ENCODE peak calls at places on chromosomes 13 and 19, in six cellular contexts. One of them, this sample, is unnamed.

GRCh38 chr19:55546822-55547614 is 1.7 kb upstream of the SBK3 start:
- DNase-seq in AG04450: peak
- DNase-seq in astrocyte: peak
- DNase-seq in lower lobe of right lung: peak
- DNase-seq in GM23338: peak
- DNase-seq in dorsolateral prefrontal cortex: peak
- DNase-seq in this sample: peak

GRCh38 chr13:41960195-41960699 is 662 bp downstream of the VWA8 start:
- DNase-seq in lower lobe of right lung: no peak
- DNase-seq in astrocyte: peak
- DNase-seq in GM23338: peak
- DNase-seq in dorsolateral prefrontal cortex: no peak
- DNase-seq in AG04450: no peak
- DNase-seq in this sample: peak

GRCh38 chr13:99677388-99677951 is 176.2 kb downstream of the TM9SF2 start:
- DNase-seq in lower lobe of right lung: no peak
- DNase-seq in dorsolateral prefrontal cortex: no peak
- DNase-seq in GM23338: no peak
- DNase-seq in AG04450: no peak
- DNase-seq in astrocyte: no peak
- DNase-seq in this sample: no peak

GRCh38 chr19:35731779-35732405 is 10.4 kb downstream of the IGFLR1 start:
- DNase-seq in AG04450: no peak
- DNase-seq in GM23338: no peak
- DNase-seq in astrocyte: no peak
- DNase-seq in lower lobe of right lung: no peak
- DNase-seq in dorsolateral prefrontal cortex: no peak
- DNase-seq in this sample: peak

GRCh38 chr13:41458939-41459753 is 1.8 kb downstream of the RGCC start:
- DNase-seq in dorsolateral prefrontal cortex: no peak
- DNase-seq in GM23338: peak
- DNase-seq in AG04450: no peak
- DNase-seq in astrocyte: no peak
- DNase-seq in lower lobe of right lung: peak
- DNase-seq in this sample: peak

GRCh38 chr19:53660584-53660983 is 28.8 kb downstream of the DPRX start:
- DNase-seq in AG04450: no peak
- DNase-seq in astrocyte: no peak
- DNase-seq in lower lobe of right lung: no peak
- DNase-seq in dorsolateral prefrontal cortex: no peak
- DNase-seq in GM23338: no peak
- DNase-seq in this sample: no peak

GRCh38 chr19:54180691-54181091 is 7.7 kb upstream of the TMC4 start:
- DNase-seq in lower lobe of right lung: peak
- DNase-seq in dorsolateral prefrontal cortex: no peak
- DNase-seq in AG04450: no peak
- DNase-seq in GM23338: no peak
- DNase-seq in astrocyte: no peak
- DNase-seq in this sample: no peak

GRCh38 chr19:14089412-14089661 is 1.2 kb downstream of the SAMD1 start:
- DNase-seq in dorsolateral prefrontal cortex: no peak
- DNase-seq in GM23338: peak
- DNase-seq in lower lobe of right lung: no peak
- DNase-seq in astrocyte: peak
- DNase-seq in AG04450: no peak
- DNase-seq in this sample: no peak

GRCh38 chr19:10289167-10289835 is 451 bp upstream of the ICAM5 start:
- DNase-seq in astrocyte: no peak
- DNase-seq in AG04450: no peak
- DNase-seq in GM23338: peak
- DNase-seq in lower lobe of right lung: peak
- DNase-seq in dorsolateral prefrontal cortex: peak
- DNase-seq in this sample: peak

GRCh38 chr13:24500977-24501376 is 11.6 kb downstream of the PARP4 start:
- DNase-seq in dorsolateral prefrontal cortex: no peak
- DNase-seq in AG04450: no peak
- DNase-seq in lower lobe of right lung: no peak
- DNase-seq in GM23338: no peak
- DNase-seq in astrocyte: peak
- DNase-seq in this sample: no peak

GRCh38 chr19:49988433-49988832 is 27.5 kb upstream of the SIGLEC11 start:
- DNase-seq in astrocyte: peak
- DNase-seq in AG04450: peak
- DNase-seq in GM23338: no peak
- DNase-seq in lower lobe of right lung: no peak
- DNase-seq in dorsolateral prefrontal cortex: peak
- DNase-seq in this sample: no peak

GRCh38 chr13:73913043-73913740 is 221.0 kb downstream of the KLF12 start:
- DNase-seq in AG04450: no peak
- DNase-seq in GM23338: no peak
- DNase-seq in lower lobe of right lung: no peak
- DNase-seq in astrocyte: peak
- DNase-seq in dorsolateral prefrontal cortex: no peak
- DNase-seq in this sample: no peak

GRCh38 chr13:91369432-91369831 is 21.9 kb downstream of the MIR17HG start:
- DNase-seq in lower lobe of right lung: no peak
- DNase-seq in AG04450: no peak
- DNase-seq in GM23338: no peak
- DNase-seq in astrocyte: peak
- DNase-seq in dorsolateral prefrontal cortex: no peak
- DNase-seq in this sample: no peak

GRCh38 chr13:98452851-98453250 is 124.1 kb downstream of the STK24 start:
- DNase-seq in GM23338: no peak
- DNase-seq in lower lobe of right lung: no peak
- DNase-seq in astrocyte: no peak
- DNase-seq in AG04450: no peak
- DNase-seq in dorsolateral prefrontal cortex: no peak
- DNase-seq in this sample: no peak

GRCh38 chr13:98450495-98451167 is 126.3 kb downstream of the STK24 start:
- DNase-seq in dorsolateral prefrontal cortex: peak
- DNase-seq in lower lobe of right lung: no peak
- DNase-seq in GM23338: peak
- DNase-seq in AG04450: no peak
- DNase-seq in astrocyte: peak
- DNase-seq in this sample: peak

GRCh38 chr13:98453254-98453843 is 123.6 kb downstream of the STK24 start:
- DNase-seq in astrocyte: no peak
- DNase-seq in dorsolateral prefrontal cortex: no peak
- DNase-seq in AG04450: no peak
- DNase-seq in lower lobe of right lung: no peak
- DNase-seq in GM23338: no peak
- DNase-seq in this sample: no peak

GRCh38 chr13:98450012-98450411 is 126.9 kb downstream of the STK24 start:
- DNase-seq in lower lobe of right lung: no peak
- DNase-seq in astrocyte: no peak
- DNase-seq in dorsolateral prefrontal cortex: no peak
- DNase-seq in AG04450: no peak
- DNase-seq in GM23338: no peak
- DNase-seq in this sample: no peak

DNA sequence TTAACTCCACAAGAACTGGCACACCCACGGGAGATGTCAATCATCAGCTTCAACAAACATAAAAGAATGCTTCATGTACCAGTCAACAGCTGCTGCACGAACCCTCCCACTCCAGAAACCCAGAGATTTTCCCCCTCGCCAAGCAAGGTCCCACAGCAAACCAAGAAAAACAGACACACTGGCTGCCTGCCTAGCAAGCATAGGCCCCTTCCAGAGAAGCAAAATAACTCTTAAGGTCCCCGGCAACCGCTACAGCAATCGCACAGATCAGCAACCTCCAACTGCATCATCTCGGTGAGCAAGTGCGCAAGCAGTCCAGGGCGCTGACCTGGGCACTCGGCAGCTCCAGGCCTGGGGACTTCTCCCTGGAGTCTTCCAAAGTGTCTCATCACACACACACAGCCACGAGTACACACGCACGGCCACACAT is 125.2 kb downstream of the STK24 start:
- DNase-seq in AG04450: no peak
- DNase-seq in GM23338: no peak
- DNase-seq in astrocyte: peak
- DNase-seq in lower lobe of right lung: no peak
- DNase-seq in dorsolateral prefrontal cortex: peak
- DNase-seq in this sample: peak
- H3K27ac ChIP-seq in AG04450: peak
- H3K27ac ChIP-seq in GM23338: peak
- H3K27ac ChIP-seq in astrocyte: peak
- H3K27ac ChIP-seq in lower lobe of right lung: no peak
- H3K27ac ChIP-seq in dorsolateral prefrontal cortex: peak
- H3K27ac ChIP-seq in this sample: peak

DNA sequence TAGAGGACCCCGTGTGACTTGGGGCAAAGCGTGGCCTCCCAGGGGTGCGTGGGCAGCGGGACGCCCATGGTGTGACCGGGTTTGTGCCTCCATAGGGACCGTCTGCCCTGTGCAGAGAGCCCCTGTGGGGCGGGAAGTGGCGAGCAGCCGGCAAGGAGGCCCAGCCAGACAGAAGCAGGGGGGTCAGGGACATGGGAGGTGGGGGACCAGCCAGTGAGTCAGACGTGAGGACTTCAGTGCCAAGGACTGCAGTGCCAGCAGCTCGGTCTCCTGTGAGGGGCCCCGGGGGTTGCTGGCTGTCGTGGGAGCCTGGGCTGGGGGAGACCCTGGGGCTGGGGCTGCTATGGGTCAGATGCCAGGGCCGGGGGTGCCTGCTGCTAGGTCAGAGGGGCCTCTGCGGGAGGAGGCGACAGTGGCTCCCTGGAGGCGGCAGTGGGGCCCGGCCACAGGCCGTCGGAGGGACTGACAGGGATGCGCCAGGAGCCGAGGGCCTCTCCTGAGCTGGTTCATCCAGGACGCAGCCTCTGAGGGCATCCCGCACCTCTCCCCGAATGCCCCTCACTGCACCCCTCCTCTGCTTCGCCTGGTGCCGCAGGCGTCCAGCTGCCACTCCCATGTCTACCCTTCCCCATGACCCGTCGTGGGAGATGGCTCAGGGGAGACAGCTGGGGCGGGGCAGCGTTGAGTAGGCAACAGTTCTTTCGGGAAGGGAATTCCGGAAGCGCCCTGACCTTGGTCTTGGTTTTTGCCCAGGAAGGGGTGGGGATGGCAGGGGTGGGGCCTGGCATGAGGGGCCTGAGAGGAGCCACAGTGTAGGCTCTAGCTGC is 80.0 kb downstream of the KDM4B start:
- DNase-seq in astrocyte: peak
- DNase-seq in AG04450: no peak
- DNase-seq in GM23338: no peak
- DNase-seq in dorsolateral prefrontal cortex: no peak
- DNase-seq in lower lobe of right lung: no peak
- DNase-seq in this sample: peak
- H3K27ac ChIP-seq in astrocyte: peak
- H3K27ac ChIP-seq in AG04450: peak
- H3K27ac ChIP-seq in GM23338: no peak
- H3K27ac ChIP-seq in dorsolateral prefrontal cortex: peak
- H3K27ac ChIP-seq in lower lobe of right lung: no peak
- H3K27ac ChIP-seq in this sample: no peak

GRCh38 chr19:11370744-11371143 is 3.7 kb upstream of the SWSAP1 start:
- DNase-seq in GM23338: no peak
- DNase-seq in lower lobe of right lung: no peak
- DNase-seq in astrocyte: no peak
- DNase-seq in AG04450: no peak
- DNase-seq in dorsolateral prefrontal cortex: no peak
- DNase-seq in this sample: no peak

GRCh38 chr19:11374449-11375142 is at the start of gene SWSAP1:
- DNase-seq in AG04450: peak
- DNase-seq in GM23338: peak
- DNase-seq in dorsolateral prefrontal cortex: peak
- DNase-seq in astrocyte: peak
- DNase-seq in lower lobe of right lung: peak
- DNase-seq in this sample: peak

GRCh38 chr19:11373166-11373884 is 1.1 kb upstream of the SWSAP1 start:
- DNase-seq in lower lobe of right lung: no peak
- DNase-seq in GM23338: peak
- DNase-seq in AG04450: no peak
- DNase-seq in dorsolateral prefrontal cortex: peak
- DNase-seq in astrocyte: peak
- DNase-seq in this sample: peak

GRCh38 chr19:11375143-11375948 is 880 bp downstream of the SWSAP1 start:
- DNase-seq in lower lobe of right lung: peak
- DNase-seq in AG04450: no peak
- DNase-seq in dorsolateral prefrontal cortex: no peak
- DNase-seq in GM23338: peak
- DNase-seq in astrocyte: no peak
- DNase-seq in this sample: peak

DNA sequence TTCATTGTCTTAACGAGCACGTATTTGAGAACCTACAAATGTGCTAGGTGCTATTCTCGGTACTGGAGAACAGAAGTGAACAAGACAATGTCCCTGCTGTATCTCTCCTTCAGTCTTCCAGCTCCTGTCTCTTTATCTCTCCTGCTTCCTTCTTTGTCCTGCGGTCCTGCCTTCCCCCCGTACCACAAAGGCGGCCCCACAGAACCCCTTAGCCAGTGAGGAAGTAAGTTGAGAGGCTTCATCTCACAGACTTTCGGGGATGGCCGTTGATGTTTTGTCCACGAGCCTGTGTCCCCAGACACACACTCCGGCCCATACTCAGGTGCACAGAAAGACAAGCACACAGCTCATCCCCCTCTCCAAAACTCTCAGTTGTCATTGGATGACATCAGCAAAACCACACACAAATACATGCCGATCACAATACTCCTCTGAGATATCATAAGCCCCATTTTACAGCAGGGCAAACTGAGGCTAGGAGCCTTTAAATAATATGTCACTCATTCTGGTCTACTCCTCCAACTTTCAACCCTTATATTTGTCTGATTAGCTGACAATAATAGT is 499 bp upstream of the SWSAP1 start:
- DNase-seq in AG04450: no peak
- DNase-seq in astrocyte: no peak
- DNase-seq in lower lobe of right lung: no peak
- DNase-seq in GM23338: no peak
- DNase-seq in dorsolateral prefrontal cortex: no peak
- DNase-seq in this sample: no peak
- H3K27ac ChIP-seq in AG04450: no peak
- H3K27ac ChIP-seq in astrocyte: no peak
- H3K27ac ChIP-seq in lower lobe of right lung: peak
- H3K27ac ChIP-seq in GM23338: peak
- H3K27ac ChIP-seq in dorsolateral prefrontal cortex: peak
- H3K27ac ChIP-seq in this sample: peak

DNA sequence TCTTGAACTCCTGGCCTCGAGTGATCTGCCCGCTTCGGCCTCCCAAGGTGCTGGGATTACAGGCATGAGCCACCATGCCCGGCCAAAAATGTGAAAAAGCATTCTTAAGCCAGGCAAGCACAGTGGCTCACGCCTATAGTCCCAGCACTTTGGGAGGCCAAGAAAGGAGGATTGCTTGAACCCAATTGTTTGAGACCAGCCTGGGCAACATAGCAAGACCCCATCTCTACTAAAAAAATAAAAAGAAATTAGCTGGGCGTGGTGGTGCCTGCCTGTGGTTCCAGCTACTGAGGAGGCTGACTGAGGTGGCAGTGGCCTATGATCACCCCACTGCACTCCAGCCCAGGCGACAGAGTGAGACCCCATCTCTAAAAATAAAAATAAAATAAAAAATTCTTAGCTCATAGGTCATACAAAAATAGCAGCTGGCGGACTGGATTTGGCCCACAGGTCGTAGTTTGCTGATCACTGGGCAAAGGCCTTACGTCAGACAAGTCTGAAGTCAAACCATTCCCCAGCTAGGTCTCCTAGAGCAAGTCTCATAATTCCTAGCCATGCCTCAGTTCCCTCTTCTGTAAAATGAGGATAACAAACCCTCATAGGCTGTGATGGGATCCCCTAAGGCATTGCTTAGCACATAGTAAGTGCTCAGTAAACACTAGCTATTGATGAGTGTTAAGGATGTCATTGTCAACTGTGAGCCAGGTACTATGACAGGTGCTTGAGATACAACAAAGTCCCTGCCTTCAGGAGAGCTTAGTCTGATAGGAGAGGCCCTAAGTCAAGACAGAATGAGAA is 36.0 kb downstream of the INSR start:
- DNase-seq in astrocyte: no peak
- DNase-seq in dorsolateral prefrontal cortex: no peak
- DNase-seq in lower lobe of right lung: no peak
- DNase-seq in GM23338: no peak
- DNase-seq in AG04450: no peak
- DNase-seq in this sample: no peak
- H3K27ac ChIP-seq in astrocyte: no peak
- H3K27ac ChIP-seq in dorsolateral prefrontal cortex: no peak
- H3K27ac ChIP-seq in lower lobe of right lung: no peak
- H3K27ac ChIP-seq in GM23338: no peak
- H3K27ac ChIP-seq in AG04450: no peak
- H3K27ac ChIP-seq in this sample: no peak